ENCODE peak calls at places on chromosomes 5 and 9, in five cellular contexts. A, W, Y, F and B are unnamed samples.

GRCh38 chr5:17218353-17219005 is 1.0 kb downstream of the BASP1 start:
- DNase-seq in A (peak), W (no peak), Y (no peak), F (no peak), B (no peak)

GRCh38 chr5:14237313-14238086 is 94.4 kb downstream of the TRIO start:
- DNase-seq in A (no peak), W (no peak), Y (no peak), F (no peak), B (no peak)

GRCh38 chr5:150630459-150631325 is 9.8 kb upstream of the SYNPO start:
- DNase-seq in A (no peak), W (no peak), Y (no peak), F (no peak), B (no peak)

GRCh38 chr5:158485604-158486081 is 614.1 kb downstream of the EBF1 start:
- DNase-seq in A (no peak), W (no peak), Y (no peak), F (no peak), B (no peak)

GRCh38 chr5:132215329-132215728 is 12.3 kb downstream of the P4HA2 start:
- DNase-seq in A (peak), W (peak), Y (no peak), F (no peak), B (no peak)

GRCh38 chr9:38026021-38026809 is 42.8 kb downstream of the SHB start:
- DNase-seq in A (peak), W (peak), Y (no peak), F (peak), B (no peak)

GRCh38 chr9:128705051-128705965 is 3.0 kb downstream of the PKN3 start:
- DNase-seq in A (no peak), W (no peak), Y (no peak), F (no peak), B (no peak)

GRCh38 chr5:149490599-149491187 is 60.5 kb downstream of the CSNK1A1 start:
- DNase-seq in A (no peak), W (no peak), Y (no peak), F (no peak), B (no peak)

GRCh38 chr9:90189306-90189705 is 453.3 kb downstream of the DIRAS2 start:
- DNase-seq in A (no peak), W (no peak), Y (peak), F (no peak), B (no peak)

GRCh38 chr5:9545959-9546851 is at the start of gene SEMA5A:
- DNase-seq in A (peak), W (no peak), Y (no peak), F (no peak), B (no peak)

GRCh38 chr9:7407246-7407645 is 392.3 kb downstream of the DMAC1 start:
- DNase-seq in A (no peak), W (no peak), Y (no peak), F (no peak), B (no peak)

GRCh38 chr5:90355635-90356034 is 53.9 kb downstream of the CETN3 start:
- DNase-seq in A (no peak), W (no peak), Y (no peak), F (no peak), B (no peak)

GRCh38 chr9:102253099-102253498 is 514.7 kb upstream of the GRIN3A start:
- DNase-seq in A (no peak), W (no peak), Y (no peak), F (no peak), B (no peak)

GRCh38 chr5:59133801-59134261 is 551.0 kb downstream of the RAB3C start:
- DNase-seq in A (peak), W (peak), Y (no peak), F (no peak), B (no peak)

GRCh38 chr5:121053055-121053985 is 589.2 kb downstream of the PRR16 start:
- DNase-seq in A (no peak), W (no peak), Y (no peak), F (no peak), B (no peak)

GRCh38 chr5:150618188-150618587 is 22.3 kb upstream of the SYNPO start:
- DNase-seq in A (no peak), W (no peak), Y (no peak), F (no peak), B (no peak)

GRCh38 chr9:136676297-136676794 is 10.9 kb downstream of the AGPAT2 start:
- DNase-seq in A (no peak), W (no peak), Y (no peak), F (no peak), B (no peak)

GRCh38 chr9:137320555-137321384 is 18.7 kb upstream of the NRARP start:
- DNase-seq in A (no peak), W (no peak), Y (no peak), F (no peak), B (no peak)

GRCh38 chr9:138080979-138081378 is 203.4 kb downstream of the CACNA1B start:
- DNase-seq in A (no peak), W (no peak), Y (no peak), F (no peak), B (no peak)

GRCh38 chr5:149228610-149229297 is 42.9 kb upstream of the AFAP1L1 start:
- DNase-seq in A (peak), W (peak), Y (no peak), F (peak), B (peak)

GRCh38 chr5:125408582-125409069 is 662.2 kb upstream of the ZNF608 start:
- DNase-seq in A (peak), W (peak), Y (no peak), F (no peak), B (peak)

GRCh38 chr5:67215592-67216471 is 19.2 kb upstream of the CD180 start:
- DNase-seq in A (peak), W (no peak), Y (peak), F (peak), B (no peak)

GRCh38 chr9:128712451-128713410 is 10.4 kb downstream of the PKN3 start:
- DNase-seq in A (no peak), W (no peak), Y (no peak), F (no peak), B (no peak)

GRCh38 chr5:17381926-17382325 is 116.1 kb upstream of the TAF11L2 start:
- DNase-seq in A (no peak), W (no peak), Y (no peak), F (no peak), B (no peak)

GRCh38 chr5:142057697-142058056 is 44.9 kb upstream of the GNPDA1 start:
- DNase-seq in A (no peak), W (no peak), Y (no peak), F (no peak), B (no peak)

GRCh38 chr5:24272735-24273134 is 372.0 kb downstream of the CDH10 start:
- DNase-seq in A (no peak), W (no peak), Y (no peak), F (no peak), B (no peak)

GRCh38 chr9:26066237-26066636 is 388.0 kb upstream of the TUSC1 start:
- DNase-seq in A (no peak), W (no peak), Y (no peak), F (no peak), B (no peak)

GRCh38 chr5:173456751-173457171 is 128.5 kb upstream of the STC2 start:
- DNase-seq in A (peak), W (no peak), Y (no peak), F (no peak), B (no peak)

GRCh38 chr5:53323943-53324642 is 156.3 kb upstream of the FST start:
- DNase-seq in A (peak), W (no peak), Y (peak), F (peak), B (no peak)

GRCh38 chr5:44536650-44537260 is 147.5 kb upstream of the FGF10 start:
- DNase-seq in A (peak), W (peak), Y (no peak), F (peak), B (peak)

GRCh38 chr5:93240228-93240834 is 340.7 kb downstream of the NR2F1-AS1 start:
- DNase-seq in A (no peak), W (no peak), Y (no peak), F (no peak), B (no peak)

GRCh38 chr5:180639743-180640300 is 9.6 kb downstream of the FLT4 start:
- DNase-seq in A (no peak), W (no peak), Y (no peak), F (no peak), B (no peak)

GRCh38 chr9:124044448-124044847 is 32.9 kb downstream of the LHX2 start:
- DNase-seq in A (no peak), W (no peak), Y (no peak), F (no peak), B (no peak)

GRCh38 chr5:65441800-65442199 is 39.9 kb downstream of the ADAMTS6 start:
- DNase-seq in A (no peak), W (no peak), Y (no peak), F (no peak), B (no peak)

GRCh38 chr9:4832786-4833579 is 40.2 kb downstream of the RCL1 start:
- DNase-seq in A (peak), W (peak), Y (no peak), F (peak), B (peak)

GRCh38 chr5:131814990-131815389 is 18.2 kb upstream of the FNIP1 start:
- DNase-seq in A (peak), W (peak), Y (no peak), F (no peak), B (peak)

GRCh38 chr5:180367300-180367699 is 14.2 kb upstream of the GFPT2 start:
- DNase-seq in A (no peak), W (no peak), Y (no peak), F (no peak), B (no peak)

GRCh38 chr9:133750927-133751649 is 12.9 kb upstream of the SARDH start:
- DNase-seq in A (no peak), W (no peak), Y (no peak), F (no peak), B (no peak)
- TF ChIP-seq RAD21 in A (no peak), W (no peak), Y (no peak), F (no peak), B (no peak)

DNA sequence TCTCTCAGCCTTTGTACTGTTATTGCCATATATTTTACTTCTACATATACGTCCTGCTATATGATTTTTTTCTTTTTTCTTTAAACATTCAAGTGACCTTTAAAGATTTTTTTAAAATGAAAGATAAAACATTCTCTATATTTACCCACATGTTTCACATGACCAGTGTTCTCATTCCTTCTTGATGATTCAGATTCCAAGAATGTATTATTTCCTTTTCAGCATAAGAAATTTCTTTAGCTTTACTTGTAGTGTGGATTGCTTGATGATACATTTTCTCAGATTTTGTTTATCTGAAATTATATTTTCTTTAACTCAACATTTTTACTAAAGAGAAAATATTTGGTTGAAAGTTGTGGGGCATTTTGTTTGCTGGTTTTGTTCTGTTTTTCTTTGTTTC is 792.1 kb downstream of the BRINP1 start:
- DNase-seq in A (no peak), W (no peak), Y (no peak), F (no peak), B (no peak)
- TF ChIP-seq RAD21 in A (no peak), W (no peak), Y (no peak), F (no peak), B (no peak)

GRCh38 chr5:74973694-74974093 is 78.7 kb downstream of the GCNT4 start:
- DNase-seq in A (no peak), W (no peak), Y (no peak), F (no peak), B (no peak)

GRCh38 chr5:74975582-74975981 is 76.8 kb downstream of the GCNT4 start:
- DNase-seq in A (no peak), W (no peak), Y (no peak), F (no peak), B (no peak)

GRCh38 chr5:74977475-74977874 is 74.9 kb downstream of the GCNT4 start:
- DNase-seq in A (no peak), W (no peak), Y (no peak), F (no peak), B (no peak)

GRCh38 chr5:74974451-74975089 is 77.8 kb downstream of the GCNT4 start:
- DNase-seq in A (no peak), W (no peak), Y (no peak), F (no peak), B (no peak)

DNA sequence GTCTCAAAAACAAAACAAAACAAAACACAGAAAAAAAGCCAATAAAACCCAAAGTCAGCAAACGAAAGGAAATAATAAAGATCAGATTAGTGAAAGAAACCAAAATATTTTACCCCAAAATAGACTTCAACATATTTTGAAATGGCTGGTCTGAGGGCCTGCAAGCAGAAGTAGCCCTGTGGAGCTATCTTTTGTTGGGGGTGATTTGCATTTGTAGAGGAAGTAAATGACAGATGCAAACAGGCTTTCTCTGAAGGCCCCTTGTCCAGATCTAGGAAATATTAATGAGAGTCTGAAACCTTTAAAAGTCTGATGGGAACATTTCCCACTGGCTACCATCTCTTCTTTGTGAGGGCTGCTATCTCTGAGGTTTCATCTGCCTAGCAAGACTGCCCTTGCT is 74.0 kb downstream of the GCNT4 start:
- DNase-seq in A (no peak), W (no peak), Y (peak), F (no peak), B (no peak)
- TF ChIP-seq RAD21 in A (no peak), W (no peak), Y (no peak), F (no peak), B (no peak)

GRCh38 chr9:104738452-104738851 is 9.0 kb upstream of the NIPSNAP3A start:
- DNase-seq in A (no peak), W (no peak), Y (no peak), F (no peak), B (no peak)
- TF ChIP-seq RAD21 in A (no peak), W (no peak), Y (no peak), F (no peak), B (no peak)